ENCODE peak calls at places on chromosome 2, in seven cellular contexts. Q is stimulated activated CD8-positive, alpha-beta memory T cell treated with anti-CD3 and anti-CD28 coated beads, Interleukin-4, amount 100 ng/mL, for 4 hours; V is HEK293T; F is H7; D is NCI-H510A treated with DMSO at 0.1 percent for 48 hours; C is activated T-helper 9 cell treated with anti-CD3 and anti-CD28 coated beads, Interleukin-2, amount 50 U/mL, for 16 hours; M is LHCN-M2. X is an unnamed sample.

GRCh38 chr2:235478609-235479008 is 15.2 kb upstream of the AGAP1 start:
- DNase-seq in V (no peak), Q (no peak), M (no peak), C (no peak), D (no peak), F (no peak), X (no peak)

GRCh38 chr2:108858894-108859293 is 72.3 kb downstream of the CCDC138 start:
- DNase-seq in M (peak), F (no peak), D (no peak), Q (no peak), C (no peak), V (no peak), X (no peak)

GRCh38 chr2:43075054-43075593 is 151.3 kb downstream of the ZFP36L2 start:
- DNase-seq in F (no peak), M (peak), V (no peak), C (no peak), D (no peak), Q (no peak), X (no peak)

GRCh38 chr2:128420131-128420530 is 101.5 kb upstream of the HS6ST1 start:
- DNase-seq in C (no peak), Q (no peak), D (no peak), F (peak), V (no peak), M (no peak), X (no peak)

GRCh38 chr2:190879474-190880373 is 897 bp upstream of the GLS start:
- DNase-seq in Q (peak), F (peak), V (no peak), D (no peak), C (peak), M (no peak), X (no peak)

GRCh38 chr2:158618859-158619490 is 162.2 kb downstream of the PKP4 start:
- DNase-seq in D (no peak), M (no peak), C (no peak), F (no peak), Q (no peak), V (no peak), X (no peak)

GRCh38 chr2:224040753-224041152 is 1.7 kb upstream of the SERPINE2 start:
- DNase-seq in D (no peak), C (no peak), Q (no peak), F (no peak), M (no peak), V (no peak), X (no peak)

GRCh38 chr2:217729426-217730058 is 273.3 kb downstream of the TNS1 start:
- DNase-seq in Q (no peak), D (no peak), F (no peak), C (no peak), V (no peak), M (no peak), X (peak)

GRCh38 chr2:127377262-127377661 is 10.5 kb downstream of the MAP3K2 start:
- DNase-seq in C (no peak), Q (no peak), F (no peak), D (no peak), V (no peak), M (no peak), X (no peak)

GRCh38 chr2:168246483-168247340 is 683 bp downstream of the STK39 start:
- DNase-seq in C (peak), F (peak), V (peak), M (peak), D (peak), Q (peak), X (peak)

GRCh38 chr2:67993329-67993728 is 69.5 kb downstream of the C1D start:
- DNase-seq in C (no peak), M (no peak), F (no peak), Q (no peak), V (no peak), D (no peak), X (no peak)

GRCh38 chr2:224008702-224009261 is 30.3 kb downstream of the SERPINE2 start:
- DNase-seq in D (no peak), Q (no peak), F (peak), M (no peak), C (no peak), V (no peak), X (no peak)

X was measured in cerebellum.